ENCODE peak calls at places on chromosomes 6 and 20, in five cellular contexts. H is endodermal cell, I is OCI-LY7, P is upper lobe of right lung, D is neural progenitor cell. K is an unnamed sample.

GRCh38 chr6:141829566-141829965 is 303.2 kb upstream of the GJE1 start:
- DNase-seq in H (peak), I (no peak), P (no peak), D (peak), K (no peak)

GRCh38 chr6:113039013-113039412 is 691.9 kb downstream of the RFPL4B start:
- DNase-seq in H (no peak), I (no peak), P (no peak), D (no peak), K (no peak)

GRCh38 chr6:28567506-28567905 is 41.8 kb downstream of the GPX5 start:
- DNase-seq in H (no peak), I (no peak), P (no peak), D (no peak), K (no peak)

GRCh38 chr20:48128436-48128835 is 343.2 kb upstream of the SULF2 start:
- DNase-seq in H (no peak), I (no peak), P (no peak), D (no peak), K (no peak)

GRCh38 chr6:161348628-161348994 is 74.8 kb upstream of the AGPAT4 start:
- DNase-seq in H (no peak), I (no peak), P (no peak), D (no peak), K (no peak)

GRCh38 chr6:144477396-144477795 is 192.3 kb downstream of the UTRN start:
- DNase-seq in H (no peak), I (no peak), P (no peak), D (no peak), K (no peak)

GRCh38 chr20:24148372-24148771 is 159.8 kb upstream of the GGTLC1 start:
- DNase-seq in H (no peak), I (peak), P (peak), D (no peak), K (no peak)

GRCh38 chr6:160678230-160678629 is 14.2 kb upstream of the LPA start:
- DNase-seq in H (no peak), I (no peak), P (no peak), D (no peak), K (no peak)

GRCh38 chr6:38495922-38496635 is 143.7 kb downstream of the BTBD9 start:
- DNase-seq in H (no peak), I (no peak), P (no peak), D (no peak), K (no peak)

GRCh38 chr6:4588581-4588980 is 187.6 kb upstream of the CDYL start:
- DNase-seq in H (no peak), I (no peak), P (no peak), D (no peak), K (no peak)

GRCh38 chr6:102387351-102388033 is 994.0 kb downstream of the GRIK2 start:
- DNase-seq in H (no peak), I (no peak), P (no peak), D (no peak), K (no peak)

GRCh38 chr20:62933966-62934365 is 4.0 kb upstream of the GID8 start:
- DNase-seq in H (peak), I (no peak), P (peak), D (no peak), K (no peak)

GRCh38 chr20:62936996-62937352 is 973 bp upstream of the GID8 start:
- DNase-seq in H (no peak), I (peak), P (no peak), D (no peak), K (no peak)

GRCh38 chr20:62937353-62938104 is 418 bp upstream of the GID8 start:
- DNase-seq in H (peak), I (peak), P (peak), D (peak), K (peak)

GRCh38 chr20:62935968-62936585 is 1.9 kb upstream of the GID8 start:
- DNase-seq in H (peak), I (no peak), P (peak), D (peak), K (no peak)

GRCh38 chr20:62935204-62935967 is 2.6 kb upstream of the GID8 start:
- DNase-seq in H (no peak), I (no peak), P (peak), D (no peak), K (no peak)
- H3K4me3 ChIP-seq in H (peak), I (no peak), P (no peak), D (peak), K (no peak)

GRCh38 chr20:50733644-50734349 is 2.4 kb downstream of the PARD6B start:
- DNase-seq in H (no peak), I (no peak), P (no peak), D (no peak), K (no peak)
- H3K4me3 ChIP-seq in H (peak), I (no peak), P (peak), D (peak), K (peak)

GRCh38 chr6:8743146-8743745 is 307.9 kb upstream of the SLC35B3 start:
- DNase-seq in H (no peak), I (no peak), P (no peak), D (no peak), K (no peak)
- H3K4me3 ChIP-seq in H (no peak), I (no peak), P (peak), D (no peak), K (peak)

DNA sequence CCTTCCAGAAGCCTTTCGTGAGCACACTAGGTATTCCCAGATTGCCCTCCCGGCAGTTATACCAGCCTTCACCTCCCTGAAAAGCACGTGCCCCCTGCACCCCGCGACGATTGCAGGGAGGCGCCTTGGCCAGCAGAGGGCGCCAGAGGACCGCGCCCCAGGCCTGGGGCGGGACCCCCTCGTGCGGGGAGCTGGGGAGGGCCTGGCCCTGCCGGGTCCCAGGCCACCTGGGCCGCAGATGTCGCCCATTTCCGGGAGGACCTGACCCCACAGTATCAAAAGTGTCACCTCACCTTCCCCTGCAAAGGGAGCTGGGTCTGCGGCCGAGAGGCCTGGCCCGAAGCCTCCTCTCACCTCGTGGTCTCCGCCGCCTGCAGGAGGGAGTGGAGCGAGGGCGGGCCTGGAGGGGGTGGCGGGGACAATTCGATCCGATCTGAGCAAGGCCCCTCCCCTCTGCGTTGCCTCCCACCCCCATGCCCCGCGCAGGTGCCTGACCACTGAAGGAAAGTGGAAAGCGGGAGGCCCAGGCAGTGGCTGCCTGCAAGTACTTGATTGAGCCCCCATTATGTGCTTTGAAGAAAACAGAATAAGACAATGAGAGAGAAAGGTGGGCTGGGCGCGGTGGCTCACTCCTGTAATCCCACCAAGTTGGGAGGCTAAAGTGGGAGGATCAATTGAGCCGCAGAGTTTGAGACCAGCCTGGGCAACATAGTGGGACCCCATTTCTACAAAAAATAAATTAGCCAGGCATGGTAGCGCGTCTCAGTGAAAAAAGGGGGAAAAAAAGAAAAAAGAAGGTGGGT is 3.5 kb upstream of the SNAI1 start:
- DNase-seq in H (peak), I (peak), P (peak), D (peak), K (no peak)
- H3K4me3 ChIP-seq in H (peak), I (peak), P (no peak), D (peak), K (peak)

DNA sequence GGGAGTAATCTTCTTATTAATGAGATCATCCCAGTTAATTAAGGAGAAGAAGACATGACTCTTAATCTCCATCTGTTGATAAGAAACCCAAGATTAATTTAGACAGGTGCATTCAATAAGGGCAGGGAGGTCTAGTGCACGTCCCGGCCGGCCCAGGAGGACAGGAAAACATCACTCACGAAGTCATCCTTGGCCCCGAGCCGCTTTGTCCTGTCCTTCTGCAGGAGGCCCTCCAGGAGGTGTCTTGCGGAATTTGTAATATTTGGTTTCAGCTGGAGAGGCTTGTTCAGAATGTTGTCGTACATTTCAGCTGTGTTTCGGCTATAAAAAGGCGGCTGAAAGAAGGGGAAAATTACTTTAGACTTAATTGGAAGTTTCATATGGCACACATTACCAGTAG is 118.4 kb upstream of the SLC2A12 start:
- DNase-seq in H (no peak), I (no peak), P (no peak), D (peak), K (no peak)
- H3K4me3 ChIP-seq in H (no peak), I (no peak), P (peak), D (no peak), K (peak)

GRCh38 chr20:62740286-62741141 is 31.9 kb downstream of the NTSR1 start:
- DNase-seq in H (no peak), I (no peak), P (peak), D (no peak), K (no peak)
- H3K4me3 ChIP-seq in H (no peak), I (no peak), P (no peak), D (no peak), K (peak)

DNA sequence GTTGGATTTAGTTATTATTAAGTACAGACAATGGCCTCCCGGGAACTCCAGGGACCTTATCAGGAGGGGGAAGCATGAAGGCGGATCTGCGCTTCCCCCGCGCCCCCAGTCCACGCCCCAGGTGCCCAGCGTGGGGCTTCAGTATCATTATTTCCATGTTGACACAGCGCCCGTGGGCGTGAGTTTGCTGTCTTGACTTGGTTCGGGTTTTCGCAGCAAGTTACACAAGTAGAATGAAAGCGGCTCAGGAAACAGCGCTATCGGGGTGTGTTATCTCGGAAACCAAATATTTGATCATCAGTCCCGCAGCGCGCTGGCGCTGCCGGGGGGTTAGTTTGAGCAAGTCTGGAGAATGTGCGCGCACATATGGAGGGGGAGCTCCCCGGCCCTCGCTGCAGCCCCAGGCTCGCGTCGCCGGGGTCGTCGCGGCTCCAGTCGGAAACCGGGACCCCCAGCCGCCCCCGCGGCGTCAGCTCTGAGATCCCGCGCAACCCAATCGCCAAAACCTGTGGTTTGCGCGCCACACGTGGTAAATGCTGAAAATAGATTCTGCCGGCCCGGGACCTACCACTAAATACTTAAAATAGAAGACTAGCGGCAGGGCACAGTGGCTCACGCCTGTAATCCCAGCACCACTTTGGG is 2.2 kb downstream of the BMP7 start:
- DNase-seq in H (peak), I (no peak), P (no peak), D (peak), K (no peak)
- H3K4me3 ChIP-seq in H (peak), I (peak), P (no peak), D (peak), K (no peak)